ENCODE peak calls at places on chromosomes 5 and 9, in seven cellular contexts. D, B, N, E, S, P and R are unnamed samples.

GRCh38 chr9:135070964-135071735 is 16.3 kb upstream of the OLFM1 start:
- DNase-seq in D (no peak), B (no peak), N (no peak), E (peak), S (no peak), P (no peak), R (no peak)

GRCh38 chr9:116596646-116597045 is 90.5 kb upstream of the TRIM32 start:
- DNase-seq in D (no peak), B (no peak), N (no peak), E (no peak), S (no peak), P (no peak), R (no peak)

GRCh38 chr5:956941-957729 is 51.5 kb upstream of the NKD2 start:
- DNase-seq in D (peak), B (peak), N (no peak), E (peak), S (peak), P (peak), R (peak)

GRCh38 chr5:16597946-16598694 is 18.7 kb downstream of the RETREG1 start:
- DNase-seq in D (no peak), B (no peak), N (no peak), E (no peak), S (no peak), P (no peak), R (no peak)

GRCh38 chr9:79788662-79789061 is 216.9 kb downstream of the TLE4 start:
- DNase-seq in D (no peak), B (no peak), N (no peak), E (no peak), S (no peak), P (no peak), R (no peak)

GRCh38 chr9:12956261-12956660 is 181.4 kb downstream of the LURAP1L start:
- DNase-seq in D (no peak), B (no peak), N (no peak), E (no peak), S (no peak), P (no peak), R (no peak)

GRCh38 chr9:135555910-135556309 is 5.6 kb upstream of the PAEP start:
- DNase-seq in D (no peak), B (no peak), N (no peak), E (no peak), S (no peak), P (no peak), R (no peak)

GRCh38 chr9:129595323-129595741 is 25.6 kb downstream of the C9orf50 start:
- DNase-seq in D (no peak), B (peak), N (no peak), E (peak), S (no peak), P (no peak), R (no peak)

GRCh38 chr9:120777229-120777628 is 16.0 kb downstream of the FBXW2 start:
- DNase-seq in D (no peak), B (no peak), N (no peak), E (no peak), S (no peak), P (no peak), R (no peak)

GRCh38 chr5:83101514-83101913 is 24.2 kb downstream of the XRCC4 start:
- DNase-seq in D (no peak), B (no peak), N (no peak), E (no peak), S (no peak), P (no peak), R (no peak)

GRCh38 chr5:73861313-73861978 is 235.4 kb downstream of the ARHGEF28 start:
- DNase-seq in D (no peak), B (no peak), N (no peak), E (peak), S (no peak), P (peak), R (no peak)

GRCh38 chr5:1644810-1645571 is 121.2 kb upstream of the LPCAT1 start:
- DNase-seq in D (peak), B (peak), N (peak), E (peak), S (peak), P (peak), R (peak)

GRCh38 chr9:116928884-116929283 is 241.8 kb downstream of the TRIM32 start:
- DNase-seq in D (no peak), B (no peak), N (no peak), E (no peak), S (no peak), P (no peak), R (peak)

GRCh38 chr5:66960373-66961137 is 236.0 kb downstream of the CD180 start:
- DNase-seq in D (peak), B (peak), N (no peak), E (no peak), S (no peak), P (no peak), R (no peak)

GRCh38 chr5:62132279-62132678 is 173.7 kb upstream of the KIF2A start:
- DNase-seq in D (no peak), B (no peak), N (no peak), E (no peak), S (no peak), P (no peak), R (no peak)

GRCh38 chr5:165757756-165758155 is 2252.3 kb downstream of the MAT2B start:
- DNase-seq in D (no peak), B (no peak), N (no peak), E (no peak), S (no peak), P (no peak), R (no peak)

GRCh38 chr9:99264070-99264469 is 42.0 kb downstream of the SEC61B start:
- DNase-seq in D (peak), B (peak), N (no peak), E (peak), S (peak), P (no peak), R (peak)

GRCh38 chr9:135244751-135245221 is 157.3 kb downstream of the OLFM1 start:
- DNase-seq in D (no peak), B (no peak), N (peak), E (no peak), S (no peak), P (no peak), R (no peak)

GRCh38 chr5:96861044-96861443 is 15.3 kb upstream of the ERAP2 start:
- DNase-seq in D (no peak), B (no peak), N (peak), E (no peak), S (no peak), P (no peak), R (no peak)

GRCh38 chr9:83097633-83098032 is 34.7 kb upstream of the RASEF start:
- DNase-seq in D (no peak), B (no peak), N (no peak), E (no peak), S (no peak), P (no peak), R (no peak)

GRCh38 chr9:138010861-138011260 is 133.3 kb downstream of the CACNA1B start:
- DNase-seq in D (no peak), B (no peak), N (no peak), E (no peak), S (no peak), P (no peak), R (no peak)

GRCh38 chr9:134566196-134566822 is 75.3 kb upstream of the COL5A1 start:
- DNase-seq in D (no peak), B (no peak), N (no peak), E (no peak), S (no peak), P (no peak), R (no peak)

GRCh38 chr5:34622046-34622435 is 34.1 kb upstream of the RAI14 start:
- DNase-seq in D (no peak), B (no peak), N (no peak), E (no peak), S (no peak), P (peak), R (no peak)

GRCh38 chr5:2756211-2756746 is 4.8 kb upstream of the IRX2 start:
- DNase-seq in D (peak), B (peak), N (no peak), E (no peak), S (no peak), P (no peak), R (no peak)

GRCh38 chr5:42995152-42995751 is 44.9 kb downstream of the ANXA2R start:
- DNase-seq in D (no peak), B (peak), N (no peak), E (no peak), S (peak), P (no peak), R (no peak)

GRCh38 chr9:11702529-11702928 is 990.7 kb upstream of the TYRP1 start:
- DNase-seq in D (no peak), B (no peak), N (no peak), E (no peak), S (no peak), P (no peak), R (no peak)

GRCh38 chr9:98182889-98183599 is 9.4 kb downstream of the CORO2A start:
- DNase-seq in D (no peak), B (no peak), N (no peak), E (no peak), S (no peak), P (no peak), R (no peak)

GRCh38 chr9:136467766-136468165 is 15.1 kb downstream of the SEC16A start:
- DNase-seq in D (no peak), B (no peak), N (no peak), E (no peak), S (no peak), P (no peak), R (no peak)

GRCh38 chr5:77947051-77947428 is 170.9 kb upstream of the TBCA start:
- DNase-seq in D (no peak), B (no peak), N (no peak), E (no peak), S (no peak), P (no peak), R (no peak)

GRCh38 chr9:137175345-137175961 is 3.6 kb upstream of the TMEM210 start:
- DNase-seq in D (no peak), B (no peak), N (no peak), E (no peak), S (peak), P (no peak), R (no peak)

GRCh38 chr9:134358026-134358967 is 32.0 kb downstream of the RXRA start:
- DNase-seq in D (no peak), B (no peak), N (peak), E (no peak), S (no peak), P (no peak), R (peak)

GRCh38 chr5:76657091-76657490 is 33.9 kb upstream of the F2RL2 start:
- DNase-seq in D (no peak), B (no peak), N (no peak), E (no peak), S (no peak), P (no peak), R (no peak)

GRCh38 chr9:116939605-116940004 is 252.5 kb downstream of the TRIM32 start:
- DNase-seq in D (no peak), B (peak), N (no peak), E (no peak), S (no peak), P (no peak), R (no peak)

GRCh38 chr5:139985733-139986132 is 57.4 kb downstream of the NRG2 start:
- DNase-seq in D (peak), B (peak), N (no peak), E (peak), S (no peak), P (peak), R (no peak)

GRCh38 chr9:133706651-133707050 is 31.5 kb downstream of the SARDH start:
- DNase-seq in D (no peak), B (no peak), N (no peak), E (no peak), S (peak), P (no peak), R (no peak)

GRCh38 chr9:16516887-16517286 is 353.6 kb downstream of the BNC2 start:
- DNase-seq in D (no peak), B (no peak), N (no peak), E (no peak), S (no peak), P (no peak), R (no peak)